ENCODE peak calls at places on chromosome 18, in ten cellular contexts. One of them, this sample, is unnamed.

GRCh38 chr18:51727780-51728179 is 530.3 kb upstream of the MEX3C start:
- DNase-seq in H1: no peak
- DNase-seq in sigmoid colon: no peak
- DNase-seq in mucosa of descending colon: no peak
- DNase-seq in HepG2: no peak
- DNase-seq in endodermal cell: no peak
- DNase-seq in psoas muscle: no peak
- DNase-seq in A549: no peak
- DNase-seq in CD8-positive, alpha-beta T cell: no peak
- DNase-seq in Peyer's patch: no peak
- DNase-seq in this sample: no peak

GRCh38 chr18:48292229-48292628 is 117.0 kb downstream of the ZBTB7C start:
- DNase-seq in H1: peak; percentile 11
- DNase-seq in sigmoid colon: no peak
- DNase-seq in mucosa of descending colon: no peak
- DNase-seq in HepG2: no peak
- DNase-seq in endodermal cell: no peak
- DNase-seq in psoas muscle: no peak
- DNase-seq in A549: no peak
- DNase-seq in CD8-positive, alpha-beta T cell: peak; percentile 21
- DNase-seq in Peyer's patch: no peak
- DNase-seq in this sample: no peak

GRCh38 chr18:41073372-41073954 is 881.6 kb upstream of the PIK3C3 start:
- DNase-seq in H1: no peak
- DNase-seq in sigmoid colon: no peak
- DNase-seq in mucosa of descending colon: no peak
- DNase-seq in HepG2: no peak
- DNase-seq in endodermal cell: no peak
- DNase-seq in psoas muscle: no peak
- DNase-seq in A549: no peak
- DNase-seq in CD8-positive, alpha-beta T cell: no peak
- DNase-seq in Peyer's patch: no peak
- DNase-seq in this sample: no peak

GRCh38 chr18:69408522-69408921 is 7.8 kb downstream of the DOK6 start:
- DNase-seq in H1: no peak
- DNase-seq in sigmoid colon: no peak
- DNase-seq in mucosa of descending colon: no peak
- DNase-seq in HepG2: no peak
- DNase-seq in endodermal cell: no peak
- DNase-seq in psoas muscle: no peak
- DNase-seq in A549: no peak
- DNase-seq in CD8-positive, alpha-beta T cell: no peak
- DNase-seq in Peyer's patch: no peak
- DNase-seq in this sample: no peak

GRCh38 chr18:73942081-73942625 is 205.5 kb downstream of the FBXO15 start:
- DNase-seq in H1: no peak
- DNase-seq in sigmoid colon: no peak
- DNase-seq in mucosa of descending colon: no peak
- DNase-seq in HepG2: no peak
- DNase-seq in endodermal cell: no peak
- DNase-seq in psoas muscle: no peak
- DNase-seq in A549: no peak
- DNase-seq in CD8-positive, alpha-beta T cell: no peak
- DNase-seq in Peyer's patch: no peak
- DNase-seq in this sample: no peak

GRCh38 chr18:76687271-76688006 is 134.9 kb upstream of the ZNF236 start:
- DNase-seq in H1: no peak
- DNase-seq in sigmoid colon: no peak
- DNase-seq in mucosa of descending colon: no peak
- DNase-seq in HepG2: no peak
- DNase-seq in endodermal cell: no peak
- DNase-seq in psoas muscle: no peak
- DNase-seq in A549: no peak
- DNase-seq in CD8-positive, alpha-beta T cell: no peak
- DNase-seq in Peyer's patch: no peak
- DNase-seq in this sample: no peak

GRCh38 chr18:595068-595467 is 1.7 kb upstream of the CLUL1 start:
- DNase-seq in H1: no peak
- DNase-seq in sigmoid colon: no peak
- DNase-seq in mucosa of descending colon: no peak
- DNase-seq in HepG2: no peak
- DNase-seq in endodermal cell: no peak
- DNase-seq in psoas muscle: no peak
- DNase-seq in A549: no peak
- DNase-seq in CD8-positive, alpha-beta T cell: no peak
- DNase-seq in Peyer's patch: no peak
- DNase-seq in this sample: no peak

GRCh38 chr18:59502222-59502898 is 143.3 kb upstream of the LMAN1 start:
- DNase-seq in H1: no peak
- DNase-seq in sigmoid colon: peak; percentile 86
- DNase-seq in mucosa of descending colon: no peak
- DNase-seq in HepG2: no peak
- DNase-seq in endodermal cell: no peak
- DNase-seq in psoas muscle: no peak
- DNase-seq in A549: no peak
- DNase-seq in CD8-positive, alpha-beta T cell: no peak
- DNase-seq in Peyer's patch: no peak
- DNase-seq in this sample: no peak

GRCh38 chr18:21331094-21331493 is 89.1 kb downstream of the GREB1L start:
- DNase-seq in H1: no peak
- DNase-seq in sigmoid colon: no peak
- DNase-seq in mucosa of descending colon: no peak
- DNase-seq in HepG2: no peak
- DNase-seq in endodermal cell: no peak
- DNase-seq in psoas muscle: no peak
- DNase-seq in A549: no peak
- DNase-seq in CD8-positive, alpha-beta T cell: no peak
- DNase-seq in Peyer's patch: no peak
- DNase-seq in this sample: no peak

GRCh38 chr18:21342372-21342771 is 100.3 kb downstream of the GREB1L start:
- DNase-seq in H1: no peak
- DNase-seq in sigmoid colon: no peak
- DNase-seq in mucosa of descending colon: no peak
- DNase-seq in HepG2: no peak
- DNase-seq in endodermal cell: peak; percentile 57
- DNase-seq in psoas muscle: no peak
- DNase-seq in A549: no peak
- DNase-seq in CD8-positive, alpha-beta T cell: no peak
- DNase-seq in Peyer's patch: no peak
- DNase-seq in this sample: no peak

GRCh38 chr18:21335927-21336488 is 94.0 kb downstream of the GREB1L start:
- DNase-seq in H1: no peak
- DNase-seq in sigmoid colon: no peak
- DNase-seq in mucosa of descending colon: no peak
- DNase-seq in HepG2: no peak
- DNase-seq in endodermal cell: no peak
- DNase-seq in psoas muscle: no peak
- DNase-seq in A549: no peak
- DNase-seq in CD8-positive, alpha-beta T cell: no peak
- DNase-seq in Peyer's patch: no peak
- DNase-seq in this sample: no peak

GRCh38 chr18:21341141-21341540 is 99.1 kb downstream of the GREB1L start:
- DNase-seq in H1: no peak
- DNase-seq in sigmoid colon: no peak
- DNase-seq in mucosa of descending colon: no peak
- DNase-seq in HepG2: no peak
- DNase-seq in endodermal cell: no peak
- DNase-seq in psoas muscle: no peak
- DNase-seq in A549: no peak
- DNase-seq in CD8-positive, alpha-beta T cell: no peak
- DNase-seq in Peyer's patch: no peak
- DNase-seq in this sample: no peak

DNA sequence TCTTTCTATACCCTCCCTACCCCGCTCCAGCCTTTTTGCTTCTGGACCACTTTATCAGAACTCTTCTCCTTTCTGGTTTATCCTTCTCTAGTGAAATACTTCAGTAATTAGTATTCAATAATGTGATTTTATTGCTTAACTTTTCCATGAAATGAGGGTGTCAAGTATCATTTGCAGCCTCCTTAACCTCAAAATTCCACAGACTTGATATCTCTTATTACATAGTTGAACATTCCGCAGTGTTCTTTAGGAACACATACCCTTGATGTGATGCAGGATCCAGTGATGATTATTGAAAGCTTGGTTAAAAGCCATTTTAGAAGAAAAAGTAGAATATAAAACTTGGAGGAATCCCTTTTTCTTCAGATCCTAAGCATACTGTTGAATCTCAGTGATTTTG is 94.8 kb downstream of the GREB1L start:
- DNase-seq in H1: no peak
- DNase-seq in sigmoid colon: no peak
- DNase-seq in mucosa of descending colon: no peak
- DNase-seq in HepG2: no peak
- DNase-seq in endodermal cell: no peak
- DNase-seq in psoas muscle: no peak
- DNase-seq in A549: no peak
- DNase-seq in CD8-positive, alpha-beta T cell: no peak
- DNase-seq in Peyer's patch: no peak
- DNase-seq in this sample: no peak
- H3K4me1 ChIP-seq in H1: no peaks in the 10 kb centered on the region
- H3K4me1 ChIP-seq in sigmoid colon: no peaks in the 10 kb centered on the region
- H3K4me1 ChIP-seq in mucosa of descending colon: no peaks in the 10 kb centered on the region
- H3K4me1 ChIP-seq in HepG2: no peaks in the 10 kb centered on the region
- H3K4me1 ChIP-seq in endodermal cell: peaks cover 3% of the 10 kb centered on the region
- H3K4me1 ChIP-seq in psoas muscle: no peaks in the 10 kb centered on the region
- H3K4me1 ChIP-seq in A549: no peaks in the 10 kb centered on the region
- H3K4me1 ChIP-seq in CD8-positive, alpha-beta T cell: no peaks in the 10 kb centered on the region
- H3K4me1 ChIP-seq in Peyer's patch: no peaks in the 10 kb centered on the region
- H3K4me1 ChIP-seq in this sample: no peaks in the 10 kb centered on the region

DNA sequence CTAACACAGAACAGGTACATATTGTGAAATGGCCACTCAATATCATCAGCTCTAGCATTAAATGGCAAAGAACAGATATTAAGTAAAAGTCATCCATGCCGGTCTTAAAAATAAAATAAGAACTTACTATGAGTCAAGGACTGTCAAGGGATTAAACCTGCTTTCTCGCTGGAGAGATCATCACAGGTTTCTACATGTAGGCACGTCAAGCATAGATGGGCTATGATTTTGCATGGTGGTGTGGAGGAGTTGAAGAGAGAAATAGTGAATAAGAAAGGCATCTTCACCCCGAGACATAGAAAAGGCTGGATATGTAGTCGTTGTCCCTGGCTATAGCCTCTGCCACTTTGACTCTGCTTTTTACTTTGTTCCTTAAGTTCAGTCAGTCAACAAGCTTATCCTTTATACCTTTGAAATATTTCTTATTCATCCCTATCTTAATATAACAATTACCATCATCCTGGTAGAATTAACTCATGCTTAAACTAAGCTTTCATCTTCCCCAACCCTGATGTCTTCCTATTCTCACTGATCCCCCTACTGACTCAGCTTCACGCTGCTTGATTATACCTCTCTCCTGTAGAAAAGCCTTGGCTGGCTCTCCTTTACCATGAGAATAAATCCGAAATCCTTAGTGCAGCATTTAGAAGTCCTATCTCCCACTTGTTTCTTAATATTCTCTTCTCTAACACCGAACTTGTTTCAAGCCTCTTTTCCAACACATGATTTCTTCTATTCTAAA is 42.5 kb downstream of the DSC3 start:
- DNase-seq in H1: no peak
- DNase-seq in sigmoid colon: no peak
- DNase-seq in mucosa of descending colon: no peak
- DNase-seq in HepG2: no peak
- DNase-seq in endodermal cell: no peak
- DNase-seq in psoas muscle: no peak
- DNase-seq in A549: no peak
- DNase-seq in CD8-positive, alpha-beta T cell: no peak
- DNase-seq in Peyer's patch: no peak
- DNase-seq in this sample: no peak
- H3K4me3 ChIP-seq in H1: no peak overlapping the region
- H3K4me3 ChIP-seq in sigmoid colon: no peak overlapping the region
- H3K4me3 ChIP-seq in mucosa of descending colon: no peak overlapping the region
- H3K4me3 ChIP-seq in HepG2: no peak overlapping the region
- H3K4me3 ChIP-seq in endodermal cell: no peak overlapping the region
- H3K4me3 ChIP-seq in psoas muscle: no peak overlapping the region
- H3K4me3 ChIP-seq in A549: no peak overlapping the region
- H3K4me3 ChIP-seq in CD8-positive, alpha-beta T cell: no peak overlapping the region
- H3K4me3 ChIP-seq in Peyer's patch: no peak overlapping the region
- H3K4me3 ChIP-seq in this sample: no peak overlapping the region

GRCh38 chr18:13232060-13232917 is 13.7 kb downstream of the LDLRAD4 start:
- DNase-seq in H1: peak; percentile 41
- DNase-seq in sigmoid colon: peak; percentile 86
- DNase-seq in mucosa of descending colon: no peak
- DNase-seq in HepG2: no peak
- DNase-seq in endodermal cell: no peak
- DNase-seq in psoas muscle: peak; percentile 74
- DNase-seq in A549: no peak
- DNase-seq in CD8-positive, alpha-beta T cell: peak; percentile 46
- DNase-seq in Peyer's patch: peak; percentile 43
- DNase-seq in this sample: no peak
- H3K4me1 ChIP-seq in H1: no peaks in the 10 kb centered on the region
- H3K4me1 ChIP-seq in sigmoid colon: peaks cover 32% of the 10 kb centered on the region
- H3K4me1 ChIP-seq in mucosa of descending colon: no peaks in the 10 kb centered on the region
- H3K4me1 ChIP-seq in HepG2: peaks cover 25% of the 10 kb centered on the region
- H3K4me1 ChIP-seq in endodermal cell: no peaks in the 10 kb centered on the region
- H3K4me1 ChIP-seq in psoas muscle: peaks cover 20% of the 10 kb centered on the region
- H3K4me1 ChIP-seq in A549: peaks cover 3% of the 10 kb centered on the region
- H3K4me1 ChIP-seq in CD8-positive, alpha-beta T cell: no peaks in the 10 kb centered on the region
- H3K4me1 ChIP-seq in Peyer's patch: peaks cover 5% of the 10 kb centered on the region
- H3K4me1 ChIP-seq in this sample: peaks cover 1% of the 10 kb centered on the region

GRCh38 chr18:31274915-31275314 is 43.0 kb upstream of the DSG1 start:
- DNase-seq in H1: no peak
- DNase-seq in sigmoid colon: no peak
- DNase-seq in mucosa of descending colon: peak; percentile 56
- DNase-seq in HepG2: peak; percentile 58
- DNase-seq in endodermal cell: no peak
- DNase-seq in psoas muscle: peak; percentile 21
- DNase-seq in A549: peak; percentile 69
- DNase-seq in CD8-positive, alpha-beta T cell: no peak
- DNase-seq in Peyer's patch: peak; percentile 47
- DNase-seq in this sample: no peak

GRCh38 chr18:31281437-31281836 is 36.5 kb upstream of the DSG1 start:
- DNase-seq in H1: no peak
- DNase-seq in sigmoid colon: no peak
- DNase-seq in mucosa of descending colon: no peak
- DNase-seq in HepG2: no peak
- DNase-seq in endodermal cell: no peak
- DNase-seq in psoas muscle: no peak
- DNase-seq in A549: no peak
- DNase-seq in CD8-positive, alpha-beta T cell: no peak
- DNase-seq in Peyer's patch: no peak
- DNase-seq in this sample: peak; percentile 13

GRCh38 chr18:31280502-31280901 is 37.5 kb upstream of the DSG1 start:
- DNase-seq in H1: no peak
- DNase-seq in sigmoid colon: no peak
- DNase-seq in mucosa of descending colon: no peak
- DNase-seq in HepG2: no peak
- DNase-seq in endodermal cell: no peak
- DNase-seq in psoas muscle: no peak
- DNase-seq in A549: no peak
- DNase-seq in CD8-positive, alpha-beta T cell: no peak
- DNase-seq in Peyer's patch: no peak
- DNase-seq in this sample: no peak

GRCh38 chr18:31275722-31276463 is 42.1 kb upstream of the DSG1 start:
- DNase-seq in H1: no peak
- DNase-seq in sigmoid colon: no peak
- DNase-seq in mucosa of descending colon: no peak
- DNase-seq in HepG2: no peak
- DNase-seq in endodermal cell: no peak
- DNase-seq in psoas muscle: no peak
- DNase-seq in A549: peak; percentile 35
- DNase-seq in CD8-positive, alpha-beta T cell: no peak
- DNase-seq in Peyer's patch: peak; percentile 49
- DNase-seq in this sample: no peak

GRCh38 chr18:31278609-31279071 is 39.3 kb upstream of the DSG1 start:
- DNase-seq in H1: no peak
- DNase-seq in sigmoid colon: no peak
- DNase-seq in mucosa of descending colon: no peak
- DNase-seq in HepG2: peak; percentile 94
- DNase-seq in endodermal cell: no peak
- DNase-seq in psoas muscle: no peak
- DNase-seq in A549: no peak
- DNase-seq in CD8-positive, alpha-beta T cell: no peak
- DNase-seq in Peyer's patch: peak; percentile 76
- DNase-seq in this sample: no peak
- H3K4me3 ChIP-seq in H1: no peak overlapping the region
- H3K4me3 ChIP-seq in sigmoid colon: no peak overlapping the region
- H3K4me3 ChIP-seq in mucosa of descending colon: no peak overlapping the region
- H3K4me3 ChIP-seq in HepG2: no peak overlapping the region
- H3K4me3 ChIP-seq in endodermal cell: no peak overlapping the region
- H3K4me3 ChIP-seq in psoas muscle: no peak overlapping the region
- H3K4me3 ChIP-seq in A549: no peak overlapping the region
- H3K4me3 ChIP-seq in CD8-positive, alpha-beta T cell: no peak overlapping the region
- H3K4me3 ChIP-seq in Peyer's patch: no peak overlapping the region
- H3K4me3 ChIP-seq in this sample: no peak overlapping the region

This sample was measured in iPS DF 6.9.